ENCODE peak calls at places on chromosomes 12 and 14, in seven cellular contexts. R is K562, G is GM12878, T is H1, S is GM12891, Y is SK-N-SH, E is HepG2. L is an unnamed sample.

GRCh38 chr14:60700598-60700997 is 23.6 kb downstream of the SIX4 start:
- DNase-seq in R (no peak), G (no peak), T (no peak), S (no peak), Y (no peak), E (no peak), L (no peak)

GRCh38 chr12:58803893-58804292 is 116.4 kb downstream of the LRIG3 start:
- DNase-seq in R (no peak), G (no peak), T (no peak), S (no peak), Y (no peak), E (no peak), L (no peak)

GRCh38 chr14:64467131-64467530 is 1.8 kb downstream of the AKAP5 start:
- DNase-seq in R (no peak), G (no peak), T (no peak), S (no peak), Y (no peak), E (no peak), L (no peak)

GRCh38 chr14:22226381-22226780 is 362.6 kb downstream of the DAD1 start:
- DNase-seq in R (no peak), G (no peak), T (no peak), S (no peak), Y (no peak), E (no peak), L (no peak)

GRCh38 chr12:127051139-127051538 is 1215.8 kb upstream of the TMEM132C start:
- DNase-seq in R (no peak), G (no peak), T (no peak), S (no peak), Y (no peak), E (no peak), L (no peak)

GRCh38 chr14:99559286-99559990 is 44.6 kb downstream of the CCDC85C start:
- DNase-seq in R (no peak), G (no peak), T (no peak), S (no peak), Y (no peak), E (no peak), L (no peak)

GRCh38 chr14:81219821-81220487 is 805 bp downstream of the GTF2A1 start:
- DNase-seq in R (peak; percentile 40), G (no peak), T (peak; percentile 51), S (no peak), Y (peak; percentile 61), E (peak; percentile 6), L (no peak)

GRCh38 chr12:14416658-14417057 is 51.2 kb downstream of the ATF7IP start:
- DNase-seq in R (no peak), G (no peak), T (no peak), S (no peak), Y (peak; percentile 27), E (peak; percentile 33), L (no peak)

GRCh38 chr12:67025543-67026114 is 243.5 kb upstream of the CAND1 start:
- DNase-seq in R (peak; percentile 80), G (no peak), T (peak; percentile 91), S (peak; percentile 29), Y (peak; percentile 57), E (peak; percentile 25), L (peak; percentile 22)

GRCh38 chr12:119715268-119715620 is 47.3 kb downstream of the PRKAB1 start:
- DNase-seq in R (no peak), G (no peak), T (no peak), S (no peak), Y (no peak), E (peak; percentile 6), L (no peak)

GRCh38 chr12:131066886-131067490 is 113.3 kb downstream of the ADGRD1 start:
- DNase-seq in R (no peak), G (no peak), T (no peak), S (no peak), Y (no peak), E (no peak), L (no peak)

GRCh38 chr12:68557011-68557715 is 53.5 kb upstream of the RAP1B start:
- DNase-seq in R (no peak), G (no peak), T (no peak), S (no peak), Y (no peak), E (no peak), L (no peak)

GRCh38 chr14:99734406-99735051 is 50.4 kb downstream of the CYP46A1 start:
- DNase-seq in R (no peak), G (no peak), T (no peak), S (no peak), Y (no peak), E (no peak), L (no peak)

GRCh38 chr12:52514471-52515318 is 5.5 kb downstream of the KRT5 start:
- DNase-seq in R (no peak), G (no peak), T (peak; percentile 23), S (no peak), Y (no peak), E (no peak), L (no peak)

GRCh38 chr12:17618831-17619230 is 471.2 kb downstream of the RERGL start:
- DNase-seq in R (no peak), G (no peak), T (no peak), S (no peak), Y (no peak), E (no peak), L (no peak)

GRCh38 chr14:23114669-23115491 is 4.2 kb downstream of the CEBPE start:
- DNase-seq in R (peak; percentile 33), G (no peak), T (no peak), S (no peak), Y (peak; percentile 43), E (peak; percentile 52), L (no peak)

GRCh38 chr14:75561013-75561432 is 17.4 kb upstream of the FLVCR2 start:
- DNase-seq in R (peak; percentile 81), G (no peak), T (peak; percentile 88), S (no peak), Y (peak; percentile 86), E (peak; percentile 67), L (no peak)

GRCh38 chr14:75562048-75562447 is 16.4 kb upstream of the FLVCR2 start:
- DNase-seq in R (no peak), G (no peak), T (no peak), S (no peak), Y (no peak), E (no peak), L (no peak)

GRCh38 chr14:75558440-75558839 is 20.0 kb upstream of the FLVCR2 start:
- DNase-seq in R (no peak), G (no peak), T (no peak), S (no peak), Y (no peak), E (no peak), L (no peak)

GRCh38 chr14:75559045-75559444 is 19.4 kb upstream of the FLVCR2 start:
- DNase-seq in R (no peak), G (no peak), T (no peak), S (no peak), Y (no peak), E (no peak), L (no peak)

DNA sequence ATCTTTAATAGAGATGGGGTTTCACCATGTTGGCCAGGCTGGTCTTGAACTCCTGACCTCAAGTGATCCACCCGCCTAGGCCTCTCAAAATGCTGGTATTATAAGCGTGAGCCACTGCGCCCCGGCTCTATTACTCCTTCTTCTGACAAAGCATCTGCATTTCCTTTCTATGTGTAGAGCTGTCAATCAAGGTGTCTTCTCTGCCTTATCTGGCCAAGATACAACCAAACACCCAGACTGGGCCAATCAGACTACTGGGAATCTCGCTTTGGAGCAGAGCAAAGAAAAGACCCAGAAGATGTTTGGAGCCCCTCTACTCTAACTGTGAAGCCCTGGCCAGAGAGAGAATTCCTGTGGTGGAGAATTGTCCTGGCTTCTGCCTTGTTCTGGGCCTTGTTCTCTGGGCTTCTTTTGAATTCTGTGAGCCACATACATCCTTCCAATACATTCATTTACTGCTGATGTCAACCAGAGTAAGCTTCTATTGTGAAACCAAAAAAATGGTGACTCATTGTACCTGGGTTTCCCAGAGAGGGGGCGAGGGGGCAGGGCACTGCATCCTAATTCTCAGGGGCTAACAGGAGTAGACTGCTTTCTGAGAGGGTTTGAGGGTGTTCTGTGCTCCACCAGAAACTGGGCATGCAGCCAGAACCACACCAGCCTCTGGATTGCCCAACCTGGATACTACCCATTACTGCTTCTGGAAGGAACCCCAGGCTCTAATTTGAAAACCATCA is 18.8 kb upstream of the FLVCR2 start:
- DNase-seq in R (no peak), G (no peak), T (no peak), S (no peak), Y (no peak), E (no peak), L (no peak)
- TF ChIP-seq TAF1 in R (no peak), G (no peak), T (no peak), S (no peak), Y (no peak), E (no peak), L (no peak)

DNA sequence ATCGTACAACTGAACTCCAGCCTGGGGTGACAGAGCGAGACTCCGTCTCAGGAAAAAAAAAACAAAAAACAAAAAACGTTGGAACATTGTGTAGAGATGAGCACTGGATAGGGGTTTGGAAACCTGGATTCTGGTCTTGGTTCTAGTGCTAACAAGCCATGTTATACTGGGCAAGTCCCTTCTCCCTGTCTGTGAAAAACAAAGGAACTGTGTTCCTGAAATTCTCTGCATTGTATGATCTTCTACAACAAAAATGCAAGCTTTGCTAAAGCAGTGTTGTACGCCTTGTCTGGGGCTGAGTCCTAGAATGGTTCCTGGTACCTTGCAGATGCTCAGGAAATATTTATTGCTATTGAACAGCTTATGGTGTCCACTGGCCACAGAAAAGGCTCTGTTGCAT is 13.4 kb downstream of the GPRC5D start:
- DNase-seq in R (no peak), G (no peak), T (no peak), S (no peak), Y (no peak), E (no peak), L (no peak)
- TF ChIP-seq TAF1 in R (no peak), G (no peak), T (no peak), S (no peak), Y (no peak), E (no peak), L (no peak)

DNA sequence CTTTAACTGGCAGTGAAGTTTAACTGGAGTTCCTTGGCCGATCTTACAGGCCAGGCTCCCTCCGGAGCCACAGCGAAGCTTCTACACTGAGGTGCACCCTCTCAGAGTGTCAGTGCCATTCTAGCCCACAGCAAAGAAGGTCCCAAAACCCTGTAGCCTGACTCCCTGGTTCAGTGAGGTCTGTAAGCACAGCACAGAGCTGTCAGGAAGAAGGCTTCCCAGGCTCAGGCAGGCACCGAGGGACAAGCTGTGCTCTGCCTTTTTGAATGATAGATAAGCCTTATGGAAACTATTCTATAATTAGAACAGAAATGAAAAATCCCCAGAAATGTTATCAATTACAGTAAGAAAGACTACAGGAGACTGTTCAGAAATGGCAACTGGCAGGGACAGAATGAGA is 40.2 kb downstream of the MOK start:
- DNase-seq in R (no peak), G (no peak), T (no peak), S (no peak), Y (no peak), E (no peak), L (no peak)
- TF ChIP-seq TAF1 in R (no peak), G (no peak), T (no peak), S (no peak), Y (no peak), E (no peak), L (no peak)

DNA sequence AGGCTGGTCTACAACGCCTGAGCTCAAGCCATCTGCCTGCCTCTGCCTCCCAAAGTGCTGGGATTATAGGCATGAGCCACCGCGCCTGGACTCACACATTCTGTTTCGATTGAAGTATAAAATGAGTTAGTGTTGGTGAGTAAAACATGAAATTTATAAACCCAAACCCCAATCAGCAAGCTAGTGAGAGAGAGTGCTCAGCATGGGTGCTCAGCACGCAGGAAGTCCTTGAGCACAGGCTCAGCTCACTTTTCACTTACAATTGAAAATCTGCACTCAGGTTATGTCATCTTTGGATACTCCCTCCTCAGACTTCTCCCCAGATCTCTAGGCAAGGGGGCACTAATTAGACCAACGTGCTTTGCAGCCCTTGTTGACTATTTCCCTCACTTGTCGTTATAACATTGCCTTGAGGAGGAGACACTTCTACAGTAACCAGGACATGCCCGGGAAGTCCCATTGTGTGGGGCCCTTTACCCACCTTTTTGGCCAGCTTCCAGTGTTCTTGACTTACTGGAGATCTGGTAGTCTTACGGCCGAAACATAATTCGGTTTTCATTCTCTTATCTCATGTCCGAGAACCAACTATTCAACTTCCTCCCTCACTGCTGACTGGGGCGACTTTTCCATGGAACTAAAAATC is 68.5 kb upstream of the AMN1 start:
- DNase-seq in R (no peak), G (no peak), T (no peak), S (no peak), Y (no peak), E (no peak), L (no peak)
- TF ChIP-seq TAF1 in R (no peak), G (no peak), T (no peak), S (no peak), Y (no peak), E (no peak), L (no peak)